ENCODE peak calls at places on chromosomes 6 and 20, in seven cellular contexts. A is WERI-Rb-1, K is H1, U is transverse colon, G is neural progenitor cell, Y is fibroblast of lung, R is tibial artery. L is an unnamed sample.

GRCh38 chr20:44734938-44735337 is 10.7 kb upstream of the KCNK15 start:
- DNase-seq in U (no peak), G (peak; percentile 47), K (no peak), Y (peak; percentile 46), R (no peak), A (peak; percentile 34), L (no peak)

GRCh38 chr6:9138856-9139426 is 703.6 kb upstream of the SLC35B3 start:
- DNase-seq in G (no peak), U (no peak), R (no peak), K (no peak), Y (peak; percentile 65), A (no peak), L (no peak)

GRCh38 chr6:107115695-107116327 is 496 bp upstream of the BEND3 start:
- DNase-seq in R (no peak), A (peak; percentile 88), Y (no peak), G (peak; percentile 89), U (peak; percentile 59), K (peak; percentile 84), L (peak; percentile 66)

GRCh38 chr6:28443112-28443773 is at the start of gene ZSCAN23:
- DNase-seq in R (peak; percentile 25), U (peak; percentile 79), G (peak; percentile 89), A (peak; percentile 96), K (peak; percentile 86), Y (peak; percentile 90), L (peak; percentile 69)

GRCh38 chr6:106069478-106069877 is 16.7 kb upstream of the PRDM1 start:
- DNase-seq in U (no peak), Y (peak; percentile 85), K (no peak), A (peak; percentile 70), G (no peak), R (no peak), L (no peak)

GRCh38 chr6:18121580-18122127 is 823 bp downstream of the NHLRC1 start:
- DNase-seq in K (peak; percentile 63), G (peak; percentile 47), A (peak; percentile 41), Y (no peak), R (no peak), U (no peak), L (no peak)

GRCh38 chr6:136607932-136608772 is 57.9 kb upstream of the MAP7 start:
- DNase-seq in K (peak; percentile 97), R (peak; percentile 59), U (peak; percentile 83), A (peak; percentile 77), G (peak; percentile 71), Y (peak; percentile 64), L (peak; percentile 65)

GRCh38 chr20:1430004-1430451 is 36.6 kb downstream of the NSFL1C start:
- DNase-seq in K (no peak), Y (peak; percentile 97), A (no peak), R (no peak), U (no peak), G (no peak), L (no peak)

GRCh38 chr20:11331096-11331495 is 586.6 kb upstream of the BTBD3 start:
- DNase-seq in G (no peak), Y (no peak), K (no peak), U (no peak), A (no peak), R (no peak), L (no peak)

GRCh38 chr20:4026093-4026601 is 10.8 kb upstream of the RNF24 start:
- DNase-seq in G (peak; percentile 26), K (peak; percentile 46), R (no peak), A (peak; percentile 30), Y (peak; percentile 83), U (no peak), L (no peak)
- TF ChIP-seq CTCF in G (peak; percentile 10), K (peak; percentile 27), R (peak; percentile 43), A (peak; percentile 50), Y (peak; percentile 70), U (no peak), L (no peak)

GRCh38 chr6:140567469-140567868 is 1193.0 kb upstream of the CITED2 start:
- DNase-seq in G (peak; percentile 7), R (no peak), A (no peak), Y (no peak), U (no peak), K (no peak), L (no peak)
- H3K4me3 ChIP-seq in G (no peak overlapping the region), R (no peak overlapping the region), A (no peak overlapping the region), Y (no peak overlapping the region), U (no peak overlapping the region), K (no peak overlapping the region), L (no peak overlapping the region)

DNA sequence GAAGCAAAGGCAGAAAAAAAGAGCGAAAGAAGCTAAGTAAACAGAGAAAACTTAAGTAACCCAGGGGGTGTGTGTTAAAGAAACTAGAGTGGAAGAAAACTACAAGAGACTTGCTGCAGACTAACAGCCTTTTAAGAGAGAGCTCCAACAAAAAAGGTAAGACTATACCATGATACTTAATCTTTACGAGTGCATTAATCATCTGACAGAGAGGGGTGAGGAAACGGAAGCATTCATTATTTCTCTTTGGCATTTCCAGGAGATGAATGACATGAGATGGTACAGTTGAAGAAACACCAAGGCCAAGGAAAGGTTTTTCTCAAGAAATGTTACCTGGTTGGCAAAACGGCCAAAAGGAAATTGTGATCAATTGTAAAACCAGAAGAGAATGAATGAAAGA is 906.8 kb downstream of the QKI start:
- DNase-seq in R (no peak), Y (no peak), U (no peak), K (no peak), A (no peak), G (no peak), L (no peak)
- H3K9me3 ChIP-seq in R (no peaks in the 10 kb centered on the region), Y (no peaks in the 10 kb centered on the region), U (no peaks in the 10 kb centered on the region), K (no peaks in the 10 kb centered on the region), A (no peaks in the 10 kb centered on the region), G (no peaks in the 10 kb centered on the region), L (peaks cover 42% of the 10 kb centered on the region)

DNA sequence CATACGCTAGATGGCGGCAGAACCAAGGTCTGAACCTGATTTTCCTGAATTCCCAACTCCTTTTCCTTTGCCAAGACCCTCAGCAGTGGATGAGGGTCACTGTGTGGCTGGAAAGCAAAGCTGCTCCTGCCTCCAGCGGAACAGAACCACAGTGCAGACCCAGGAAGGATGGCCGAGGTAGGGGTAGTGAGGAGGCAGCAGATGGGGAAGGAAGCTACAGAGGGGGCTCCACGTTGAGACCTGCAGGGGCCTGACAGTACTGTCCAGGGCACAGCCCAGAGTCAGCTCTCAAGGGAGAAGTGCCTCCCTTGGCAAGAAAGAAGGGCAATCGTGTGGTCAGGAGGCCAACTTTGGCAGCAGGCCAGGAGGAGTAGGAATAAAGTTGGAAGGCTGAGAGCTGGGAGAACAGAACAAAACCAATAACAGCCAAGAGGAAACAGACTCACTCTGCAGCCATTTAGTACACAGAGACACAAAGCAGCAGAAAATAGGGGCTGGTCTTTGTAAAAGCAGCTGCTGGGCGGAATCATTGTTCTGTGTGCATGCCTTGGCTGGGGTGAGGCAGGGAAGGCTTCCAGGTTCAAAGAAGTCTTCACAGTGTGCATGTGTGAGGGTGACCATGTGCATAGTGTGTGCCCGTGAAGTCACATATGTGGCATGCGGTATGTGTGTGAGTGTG is 3.1 kb downstream of the GABRR2 start:
- DNase-seq in G (peak; percentile 83), R (peak; percentile 77), K (peak; percentile 80), Y (peak; percentile 70), U (peak; percentile 55), A (peak; percentile 73), L (peak; percentile 60)
- TF ChIP-seq CTCF in G (peak; percentile 78), R (peak; percentile 38), K (peak; percentile 40), Y (no peak), U (peak; percentile 32), A (peak; percentile 82), L (no peak)

GRCh38 chr6:30364591-30364990 is 19.6 kb downstream of the RPP21 start:
- DNase-seq in G (peak; percentile 10), R (no peak), A (peak; percentile 64), Y (no peak), K (no peak), U (no peak), L (no peak)
- H3K4me3 ChIP-seq in G (no peak overlapping the region), R (no peak overlapping the region), A (no peak overlapping the region), Y (no peak overlapping the region), K (no peak overlapping the region), U (no peak overlapping the region), L (no peak overlapping the region)

L was measured in mucosa of descending colon.